ENCODE peak calls at places on chromosome 18, in seven cellular contexts. One of them, this sample, is unnamed.

GRCh38 chr18:59420244-59420643 is 61.2 kb upstream of the LMAN1 start:
- DNase-seq in epithelial cell of esophagus: no peak
- DNase-seq in transverse colon: no peak
- DNase-seq in GM23248: no peak
- DNase-seq in IMR-90: no peak
- DNase-seq in AG09309: no peak
- DNase-seq in sigmoid colon: no peak
- DNase-seq in this sample: no peak

GRCh38 chr18:13597068-13597467 is 129.3 kb downstream of the FAM210A start:
- DNase-seq in epithelial cell of esophagus: no peak
- DNase-seq in transverse colon: no peak
- DNase-seq in GM23248: no peak
- DNase-seq in IMR-90: no peak
- DNase-seq in AG09309: no peak
- DNase-seq in sigmoid colon: no peak
- DNase-seq in this sample: peak

GRCh38 chr18:63199743-63200241 is 119.8 kb downstream of the BCL2 start:
- DNase-seq in epithelial cell of esophagus: no peak
- DNase-seq in transverse colon: no peak
- DNase-seq in GM23248: no peak
- DNase-seq in IMR-90: no peak
- DNase-seq in AG09309: no peak
- DNase-seq in sigmoid colon: no peak
- DNase-seq in this sample: no peak

GRCh38 chr18:55018602-55019001 is 59.3 kb upstream of the CCDC68 start:
- DNase-seq in epithelial cell of esophagus: peak
- DNase-seq in transverse colon: no peak
- DNase-seq in GM23248: peak
- DNase-seq in IMR-90: peak
- DNase-seq in AG09309: peak
- DNase-seq in sigmoid colon: no peak
- DNase-seq in this sample: peak

GRCh38 chr18:23703057-23703986 is 14.1 kb downstream of the LAMA3 start:
- DNase-seq in epithelial cell of esophagus: peak
- DNase-seq in transverse colon: no peak
- DNase-seq in GM23248: peak
- DNase-seq in IMR-90: peak
- DNase-seq in AG09309: no peak
- DNase-seq in sigmoid colon: no peak
- DNase-seq in this sample: peak

GRCh38 chr18:79953921-79954651 is 2.6 kb upstream of the SLC66A2 start:
- DNase-seq in epithelial cell of esophagus: peak
- DNase-seq in transverse colon: peak
- DNase-seq in GM23248: no peak
- DNase-seq in IMR-90: no peak
- DNase-seq in AG09309: no peak
- DNase-seq in sigmoid colon: peak
- DNase-seq in this sample: no peak

GRCh38 chr18:70390366-70391090 is 101.7 kb downstream of the SOCS6 start:
- DNase-seq in epithelial cell of esophagus: no peak
- DNase-seq in transverse colon: no peak
- DNase-seq in GM23248: peak
- DNase-seq in IMR-90: peak
- DNase-seq in AG09309: no peak
- DNase-seq in sigmoid colon: no peak
- DNase-seq in this sample: peak

GRCh38 chr18:79787527-79788095 is 10.1 kb upstream of the KCNG2 start:
- DNase-seq in epithelial cell of esophagus: no peak
- DNase-seq in transverse colon: no peak
- DNase-seq in GM23248: no peak
- DNase-seq in IMR-90: no peak
- DNase-seq in AG09309: no peak
- DNase-seq in sigmoid colon: peak
- DNase-seq in this sample: no peak

GRCh38 chr18:13684546-13684945 is 41.8 kb downstream of the FAM210A start:
- DNase-seq in epithelial cell of esophagus: no peak
- DNase-seq in transverse colon: no peak
- DNase-seq in GM23248: no peak
- DNase-seq in IMR-90: no peak
- DNase-seq in AG09309: no peak
- DNase-seq in sigmoid colon: no peak
- DNase-seq in this sample: no peak

DNA sequence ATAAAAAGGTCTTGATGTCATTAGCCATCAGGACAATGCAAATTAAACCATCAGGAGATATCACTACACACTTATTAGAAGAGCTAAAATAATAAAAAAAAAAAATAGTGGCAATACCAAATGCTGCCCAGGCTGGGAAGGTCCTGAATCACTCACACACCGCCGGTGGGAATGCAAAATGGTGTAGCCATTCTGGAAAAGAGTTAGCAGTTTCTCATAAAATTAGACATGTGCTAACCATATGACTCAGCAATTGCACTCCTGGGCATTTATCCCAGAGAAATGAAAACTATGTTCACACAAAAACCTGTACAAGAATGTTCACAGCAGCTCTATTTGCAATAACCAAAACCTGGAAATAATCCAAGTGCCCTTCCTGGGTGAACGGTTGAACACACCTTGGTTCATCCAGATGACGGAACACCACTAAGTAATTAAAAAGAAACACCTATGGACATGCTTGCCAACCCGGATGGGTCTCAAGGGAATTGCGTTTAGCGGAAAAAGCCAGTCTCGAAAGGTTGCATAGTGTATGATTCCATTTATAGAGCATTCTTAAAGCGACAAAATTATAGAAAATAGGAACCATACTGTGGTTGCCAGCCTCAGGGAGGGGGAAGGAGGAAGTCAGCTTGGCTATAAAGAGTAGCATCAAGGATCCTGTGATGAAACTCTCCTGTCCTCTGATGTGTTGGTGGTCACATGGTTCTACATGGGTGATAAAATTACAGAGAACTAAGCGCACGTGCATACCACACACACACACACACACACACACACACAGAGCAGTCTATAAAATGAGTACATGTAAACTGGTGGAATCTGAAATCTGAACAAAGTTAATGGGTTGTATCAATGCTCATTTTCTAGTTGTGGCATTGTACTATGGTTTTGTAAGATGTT is 4.6 kb downstream of the MBP start:
- DNase-seq in epithelial cell of esophagus: peak
- DNase-seq in transverse colon: peak
- DNase-seq in GM23248: peak
- DNase-seq in IMR-90: peak
- DNase-seq in AG09309: peak
- DNase-seq in sigmoid colon: peak
- DNase-seq in this sample: peak
- H3K4me3 ChIP-seq in epithelial cell of esophagus: no peak
- H3K4me3 ChIP-seq in transverse colon: no peak
- H3K4me3 ChIP-seq in GM23248: peak
- H3K4me3 ChIP-seq in IMR-90: no peak
- H3K4me3 ChIP-seq in AG09309: no peak
- H3K4me3 ChIP-seq in sigmoid colon: no peak
- H3K4me3 ChIP-seq in this sample: no peak

DNA sequence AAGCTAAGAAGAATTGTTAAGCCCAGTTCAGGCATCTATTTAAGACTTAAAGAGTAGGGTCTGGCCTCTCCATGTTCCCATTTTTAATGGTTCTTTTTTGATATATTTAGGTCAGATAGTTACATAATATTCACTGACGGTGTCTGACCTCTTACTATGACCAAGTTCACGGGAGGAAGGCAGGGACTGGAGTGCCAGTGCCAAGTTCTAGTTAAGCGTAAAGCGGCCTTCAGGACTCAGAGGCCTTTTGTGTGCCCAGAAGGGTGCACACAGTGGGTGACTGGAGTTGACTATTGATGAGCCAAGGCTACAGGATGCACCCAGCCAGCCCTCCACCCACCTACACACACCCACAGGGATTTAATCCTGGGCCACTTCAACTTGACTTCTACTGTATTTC is 290.9 kb downstream of the PIEZO2 start:
- DNase-seq in epithelial cell of esophagus: no peak
- DNase-seq in transverse colon: no peak
- DNase-seq in GM23248: no peak
- DNase-seq in IMR-90: no peak
- DNase-seq in AG09309: no peak
- DNase-seq in sigmoid colon: no peak
- DNase-seq in this sample: no peak
- H3K4me3 ChIP-seq in epithelial cell of esophagus: no peak
- H3K4me3 ChIP-seq in transverse colon: no peak
- H3K4me3 ChIP-seq in GM23248: no peak
- H3K4me3 ChIP-seq in IMR-90: no peak
- H3K4me3 ChIP-seq in AG09309: no peak
- H3K4me3 ChIP-seq in sigmoid colon: no peak
- H3K4me3 ChIP-seq in this sample: no peak

GRCh38 chr18:46332286-46332801 is 228.2 kb downstream of the HAUS1 start:
- DNase-seq in epithelial cell of esophagus: no peak
- DNase-seq in transverse colon: no peak
- DNase-seq in GM23248: no peak
- DNase-seq in IMR-90: no peak
- DNase-seq in AG09309: no peak
- DNase-seq in sigmoid colon: no peak
- DNase-seq in this sample: no peak

GRCh38 chr18:46332956-46333355 is 228.8 kb downstream of the HAUS1 start:
- DNase-seq in epithelial cell of esophagus: no peak
- DNase-seq in transverse colon: no peak
- DNase-seq in GM23248: no peak
- DNase-seq in IMR-90: no peak
- DNase-seq in AG09309: no peak
- DNase-seq in sigmoid colon: no peak
- DNase-seq in this sample: no peak

GRCh38 chr18:46335551-46336059 is 231.4 kb downstream of the HAUS1 start:
- DNase-seq in epithelial cell of esophagus: no peak
- DNase-seq in transverse colon: no peak
- DNase-seq in GM23248: no peak
- DNase-seq in IMR-90: no peak
- DNase-seq in AG09309: no peak
- DNase-seq in sigmoid colon: peak
- DNase-seq in this sample: peak

GRCh38 chr18:46334200-46334553 is 230.0 kb downstream of the HAUS1 start:
- DNase-seq in epithelial cell of esophagus: peak
- DNase-seq in transverse colon: no peak
- DNase-seq in GM23248: peak
- DNase-seq in IMR-90: no peak
- DNase-seq in AG09309: no peak
- DNase-seq in sigmoid colon: peak
- DNase-seq in this sample: no peak

GRCh38 chr18:46333371-46334199 is 229.4 kb downstream of the HAUS1 start:
- DNase-seq in epithelial cell of esophagus: peak
- DNase-seq in transverse colon: no peak
- DNase-seq in GM23248: peak
- DNase-seq in IMR-90: no peak
- DNase-seq in AG09309: no peak
- DNase-seq in sigmoid colon: peak
- DNase-seq in this sample: no peak
- H3K4me3 ChIP-seq in epithelial cell of esophagus: peak
- H3K4me3 ChIP-seq in transverse colon: peak
- H3K4me3 ChIP-seq in GM23248: peak
- H3K4me3 ChIP-seq in IMR-90: peak
- H3K4me3 ChIP-seq in AG09309: no peak
- H3K4me3 ChIP-seq in sigmoid colon: peak
- H3K4me3 ChIP-seq in this sample: no peak

GRCh38 chr18:3624546-3624817 is 174.5 kb downstream of the TGIF1 start:
- DNase-seq in epithelial cell of esophagus: no peak
- DNase-seq in transverse colon: no peak
- DNase-seq in GM23248: no peak
- DNase-seq in IMR-90: no peak
- DNase-seq in AG09309: no peak
- DNase-seq in sigmoid colon: no peak
- DNase-seq in this sample: no peak

GRCh38 chr18:3626927-3627240 is 176.9 kb downstream of the TGIF1 start:
- DNase-seq in epithelial cell of esophagus: no peak
- DNase-seq in transverse colon: no peak
- DNase-seq in GM23248: no peak
- DNase-seq in IMR-90: no peak
- DNase-seq in AG09309: no peak
- DNase-seq in sigmoid colon: no peak
- DNase-seq in this sample: no peak

GRCh38 chr18:3624818-3625716 is 175.1 kb downstream of the TGIF1 start:
- DNase-seq in epithelial cell of esophagus: peak
- DNase-seq in transverse colon: peak
- DNase-seq in GM23248: peak
- DNase-seq in IMR-90: peak
- DNase-seq in AG09309: peak
- DNase-seq in sigmoid colon: peak
- DNase-seq in this sample: peak

GRCh38 chr18:3625717-3626091 is 175.7 kb downstream of the TGIF1 start:
- DNase-seq in epithelial cell of esophagus: no peak
- DNase-seq in transverse colon: no peak
- DNase-seq in GM23248: no peak
- DNase-seq in IMR-90: peak
- DNase-seq in AG09309: no peak
- DNase-seq in sigmoid colon: no peak
- DNase-seq in this sample: no peak

GRCh38 chr18:3623769-3624545 is 174.0 kb downstream of the TGIF1 start:
- DNase-seq in epithelial cell of esophagus: peak
- DNase-seq in transverse colon: peak
- DNase-seq in GM23248: peak
- DNase-seq in IMR-90: peak
- DNase-seq in AG09309: peak
- DNase-seq in sigmoid colon: peak
- DNase-seq in this sample: peak
- H3K4me3 ChIP-seq in epithelial cell of esophagus: no peak
- H3K4me3 ChIP-seq in transverse colon: no peak
- H3K4me3 ChIP-seq in GM23248: peak
- H3K4me3 ChIP-seq in IMR-90: peak
- H3K4me3 ChIP-seq in AG09309: peak
- H3K4me3 ChIP-seq in sigmoid colon: no peak
- H3K4me3 ChIP-seq in this sample: peak

DNA sequence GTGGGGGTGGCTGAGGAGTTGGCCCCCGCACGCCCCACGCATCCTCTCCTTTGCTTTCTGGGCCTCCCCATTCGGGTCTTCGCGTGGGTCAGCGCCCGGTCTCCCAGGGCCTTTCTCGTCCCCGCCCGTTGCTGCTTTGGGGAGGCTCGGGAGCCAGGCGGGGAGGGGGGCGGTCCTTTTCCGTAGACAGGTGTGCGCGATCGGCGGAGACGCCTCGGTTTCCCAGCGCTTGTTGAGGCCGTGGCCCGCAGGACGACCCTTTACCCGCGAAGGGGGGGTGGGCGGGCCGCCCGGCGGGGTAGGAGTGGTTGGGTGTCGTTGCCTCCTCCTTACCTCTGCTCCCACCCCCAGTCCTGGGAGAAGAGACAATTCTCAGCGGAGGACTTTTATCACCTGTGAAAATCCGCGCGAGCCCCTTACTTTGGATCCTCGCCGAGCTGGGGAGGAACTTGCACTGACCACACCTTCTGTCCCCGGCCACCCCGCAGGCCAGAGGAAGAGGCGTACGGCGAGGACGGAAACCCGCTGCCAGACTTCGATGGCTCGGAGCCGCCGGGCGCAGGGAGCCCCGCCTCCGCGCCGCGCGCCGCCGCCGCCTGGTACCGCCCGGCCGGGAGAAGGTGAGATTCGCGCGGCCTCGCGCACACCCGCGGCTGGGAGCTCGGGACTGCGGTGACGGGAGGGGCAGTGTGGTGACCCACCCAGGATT is 2.7 kb downstream of the ADCYAP1 start:
- DNase-seq in epithelial cell of esophagus: no peak
- DNase-seq in transverse colon: no peak
- DNase-seq in GM23248: peak
- DNase-seq in IMR-90: no peak
- DNase-seq in AG09309: no peak
- DNase-seq in sigmoid colon: no peak
- DNase-seq in this sample: no peak
- H3K4me3 ChIP-seq in epithelial cell of esophagus: no peak
- H3K4me3 ChIP-seq in transverse colon: peak
- H3K4me3 ChIP-seq in GM23248: peak
- H3K4me3 ChIP-seq in IMR-90: no peak
- H3K4me3 ChIP-seq in AG09309: peak
- H3K4me3 ChIP-seq in sigmoid colon: no peak
- H3K4me3 ChIP-seq in this sample: no peak

GRCh38 chr18:3748081-3748480 is 298.1 kb downstream of the TGIF1 start:
- DNase-seq in epithelial cell of esophagus: no peak
- DNase-seq in transverse colon: no peak
- DNase-seq in GM23248: no peak
- DNase-seq in IMR-90: no peak
- DNase-seq in AG09309: no peak
- DNase-seq in sigmoid colon: no peak
- DNase-seq in this sample: peak
- H3K4me3 ChIP-seq in epithelial cell of esophagus: no peak
- H3K4me3 ChIP-seq in transverse colon: no peak
- H3K4me3 ChIP-seq in GM23248: no peak
- H3K4me3 ChIP-seq in IMR-90: no peak
- H3K4me3 ChIP-seq in AG09309: no peak
- H3K4me3 ChIP-seq in sigmoid colon: no peak
- H3K4me3 ChIP-seq in this sample: no peak